ENCODE peak calls at places on chromosomes 12 and 14, in nine cellular contexts. C is lower leg skin, H is heart left ventricle, P is body of pancreas, U is Peyer's patch, Z is tibial nerve, R is endothelial cell of umbilical vein, O is K562, I is spleen. V is an unnamed sample.

GRCh38 chr14:31578266-31578665 is 17.1 kb downstream of the NUBPL start:
- DNase-seq in P (no peak), U (no peak), I (no peak), C (no peak), R (no peak), Z (no peak), O (no peak), H (no peak), V (no peak)

GRCh38 chr14:106792543-106792942 is 1266.2 kb downstream of the TMEM121 start:
- DNase-seq in R (no peak), C (no peak), Z (no peak), H (no peak), P (no peak), O (no peak), U (no peak), I (no peak), V (no peak)

GRCh38 chr14:47826809-47827208 is 151.4 kb upstream of the MDGA2 start:
- DNase-seq in O (no peak), P (no peak), C (no peak), Z (no peak), R (no peak), H (no peak), U (no peak), I (no peak), V (no peak)

GRCh38 chr12:90959538-90960139 is 4.7 kb upstream of the CCER1 start:
- DNase-seq in Z (no peak), R (peak; percentile 54), C (no peak), H (no peak), U (no peak), O (peak; percentile 50), I (no peak), P (no peak), V (peak; percentile 35)

GRCh38 chr12:110533607-110534006 is 31.5 kb downstream of the RAD9B start:
- DNase-seq in C (no peak), O (no peak), I (no peak), U (no peak), H (no peak), P (no peak), R (no peak), Z (no peak), V (no peak)

GRCh38 chr14:96162265-96162664 is 42.4 kb upstream of the BDKRB2 start:
- DNase-seq in P (no peak), I (no peak), O (no peak), H (no peak), C (peak; percentile 63), Z (no peak), R (no peak), U (no peak), V (no peak)

GRCh38 chr12:54173906-54174471 is 14.8 kb downstream of the SMUG1 start:
- DNase-seq in Z (no peak), P (no peak), U (no peak), I (no peak), R (no peak), C (no peak), H (no peak), O (no peak), V (no peak)

GRCh38 chr12:51937941-51938340 is 13.6 kb upstream of the ACVR1B start:
- DNase-seq in H (no peak), C (peak; percentile 81), P (no peak), U (no peak), O (no peak), R (no peak), Z (no peak), I (no peak), V (no peak)

GRCh38 chr14:105384605-105385321 is 13.6 kb upstream of the TEX22 start:
- DNase-seq in R (no peak), I (no peak), C (no peak), Z (no peak), P (no peak), O (no peak), U (no peak), H (no peak), V (no peak)

DNA sequence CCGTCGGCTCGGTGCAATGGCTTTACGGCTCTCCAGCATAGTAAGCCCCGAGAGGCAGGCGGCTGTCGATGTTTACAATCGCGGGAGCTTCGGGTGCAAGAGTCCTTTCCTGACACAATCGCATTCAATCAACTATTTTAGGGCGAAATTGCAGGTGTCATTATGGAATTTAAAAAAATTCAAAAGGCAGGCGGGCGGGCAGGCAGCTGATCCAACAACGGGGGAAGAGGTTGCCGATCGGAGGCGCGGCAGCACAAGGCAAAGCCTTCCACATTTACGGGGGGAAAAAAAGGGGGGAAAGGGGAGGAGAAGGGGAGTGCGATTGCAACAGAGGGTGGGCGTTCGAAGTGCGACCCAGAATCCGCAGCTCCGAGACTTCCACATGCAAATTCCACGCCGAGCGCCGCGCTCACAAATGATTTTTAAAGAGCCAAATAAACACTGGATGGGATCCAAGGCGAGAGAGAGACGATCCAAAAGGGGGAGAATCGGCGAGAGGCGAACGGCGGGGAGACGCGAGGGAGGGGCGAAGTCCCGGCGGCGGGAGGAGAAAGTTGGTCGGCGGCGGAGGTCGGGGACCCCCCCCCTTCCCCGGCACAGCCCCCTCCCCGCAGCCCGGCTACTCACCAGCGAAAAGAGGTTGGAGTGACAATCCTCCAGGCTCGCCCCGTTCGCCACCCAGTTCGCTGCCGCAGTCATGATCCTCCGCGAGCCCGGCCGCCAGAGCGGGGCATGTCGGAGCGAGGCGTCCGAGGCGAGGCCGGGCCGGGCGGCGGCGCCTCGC is 868 bp downstream of the MED13L start:
- DNase-seq in R (peak; percentile 67), H (peak; percentile 72), O (peak; percentile 71), I (peak; percentile 95), C (peak; percentile 95), Z (peak; percentile 47), U (peak; percentile 71), P (peak; percentile 73), V (peak; percentile 84)
- TF ChIP-seq POLR2A in R (no peak), H (no peak), O (no peak), I (no peak), C (no peak), Z (no peak), U (no peak), P (no peak), V (peak; percentile 26)

DNA sequence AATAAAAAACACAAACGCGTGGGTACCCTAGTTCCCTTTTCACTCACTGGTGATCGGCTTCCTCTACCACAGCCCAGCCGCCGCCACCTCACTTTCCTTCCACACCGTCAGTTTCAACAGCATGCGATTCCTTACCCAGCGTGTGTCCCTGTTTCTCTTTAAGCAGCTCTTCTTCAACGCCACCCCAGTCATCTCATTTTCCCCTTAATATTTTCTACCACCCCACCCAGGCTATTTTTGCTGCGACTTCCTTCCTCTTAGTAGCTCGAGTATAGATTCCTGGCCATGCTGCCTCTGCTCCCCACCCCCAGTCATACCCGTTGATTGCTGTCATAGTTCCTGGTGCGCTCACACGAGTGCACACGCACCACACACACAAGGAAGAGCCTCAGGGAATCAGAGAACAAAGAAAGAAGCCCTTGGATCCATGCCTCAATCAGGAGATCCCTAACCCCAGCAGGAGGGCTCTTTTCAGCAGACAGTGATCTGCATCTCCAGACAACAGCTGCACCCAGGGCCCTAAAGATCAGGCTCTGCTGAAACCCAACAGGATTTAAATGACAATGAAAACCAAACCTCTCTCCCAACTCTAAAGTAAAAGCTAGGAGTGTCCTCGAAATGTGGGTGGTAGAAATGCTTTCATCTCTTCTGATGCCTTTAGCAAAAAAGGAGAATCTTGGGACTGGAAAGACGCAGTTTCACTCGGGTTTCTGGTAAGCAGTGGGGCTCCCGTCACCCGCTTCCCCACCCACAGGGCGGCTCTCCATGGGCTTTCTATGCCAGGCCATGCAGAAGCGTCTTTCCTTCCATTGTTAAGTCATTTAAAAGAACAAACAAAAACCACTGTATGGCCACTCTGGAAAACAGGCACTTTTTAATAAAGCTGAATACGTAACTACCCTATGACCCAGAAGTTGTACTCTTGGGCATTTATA is 23.8 kb downstream of the VPS37B start:
- DNase-seq in O (no peak), P (no peak), C (peak; percentile 91), H (peak; percentile 81), U (peak; percentile 78), I (peak; percentile 89), R (peak; percentile 84), Z (no peak), V (peak; percentile 25)
- TF ChIP-seq POLR2A in O (no peak), P (no peak), C (no peak), H (no peak), U (peak; percentile 28), I (no peak), R (no peak), Z (no peak), V (no peak)

GRCh38 chr12:95003921-95004272 is 400 bp upstream of the NDUFA12 start:
- DNase-seq in Z (no peak), P (no peak), R (no peak), O (no peak), C (no peak), I (no peak), H (no peak), U (no peak), V (no peak)

GRCh38 chr12:95006206-95006605 is 2.7 kb upstream of the NDUFA12 start:
- DNase-seq in H (no peak), I (no peak), C (no peak), R (no peak), U (no peak), P (no peak), Z (no peak), O (no peak), V (no peak)

GRCh38 chr12:95004610-95005009 is 1.1 kb upstream of the NDUFA12 start:
- DNase-seq in U (no peak), O (no peak), H (no peak), C (no peak), I (no peak), R (no peak), P (no peak), Z (no peak), V (no peak)

GRCh38 chr12:95002754-95003153 is 743 bp downstream of the NDUFA12 start:
- DNase-seq in O (no peak), R (no peak), U (no peak), C (no peak), I (no peak), P (no peak), Z (no peak), H (no peak), V (peak; percentile 27)

GRCh38 chr12:95003213-95003920 is at the start of gene NDUFA12:
- DNase-seq in O (peak; percentile 98), P (peak; percentile 95), I (peak; percentile 99), Z (peak; percentile 88), C (peak; percentile 99), H (peak; percentile 95), U (peak; percentile 94), R (peak; percentile 97), V (peak; percentile 96)
- TF ChIP-seq POLR2A in O (peak; percentile 97), P (peak; percentile 13), I (no peak), Z (peak; percentile 52), C (no peak), H (peak; percentile 87), U (peak; percentile 72), R (peak; percentile 90), V (peak; percentile 94)

GRCh38 chr14:52551205-52551604 is 1.1 kb downstream of the TXNDC16 start:
- DNase-seq in H (no peak), C (no peak), Z (no peak), O (no peak), P (no peak), I (no peak), R (no peak), U (no peak), V (no peak)

GRCh38 chr14:52552063-52552988 is at the start of the genes GPR137C and TXNDC16:
- DNase-seq in C (peak; percentile 100), P (peak; percentile 100), O (peak; percentile 98), H (peak; percentile 100), Z (peak; percentile 100), R (peak; percentile 100), I (peak; percentile 99), U (peak; percentile 100), V (peak; percentile 99)

GRCh38 chr14:52553002-52553670 is 500 bp downstream of the GPR137C start:
- DNase-seq in U (peak; percentile 34), R (peak; percentile 17), H (peak; percentile 20), C (peak; percentile 86), P (peak; percentile 43), I (peak; percentile 93), Z (no peak), O (peak; percentile 23), V (peak; percentile 60)

GRCh38 chr14:52551696-52552062 is 626 bp downstream of the TXNDC16 start:
- DNase-seq in H (no peak), I (no peak), R (peak; percentile 62), P (peak; percentile 16), O (peak; percentile 39), C (no peak), U (peak; percentile 23), Z (no peak), V (peak; percentile 70)

GRCh38 chr14:52553671-52554575 is 1.3 kb downstream of the GPR137C start:
- DNase-seq in I (peak; percentile 96), C (peak; percentile 97), P (peak; percentile 91), O (peak; percentile 83), R (peak; percentile 89), U (peak; percentile 79), H (peak; percentile 87), Z (peak; percentile 68), V (peak; percentile 90)
- TF ChIP-seq POLR2A in I (no peak), C (no peak), P (no peak), O (no peak), R (no peak), U (peak; percentile 21), H (no peak), Z (no peak), V (no peak)